ENCODE peak calls at places on chromosomes 2 and 18, in seven cellular contexts. W is HCT116, Y is HepG2, I is H1, K is K562, A is SK-N-SH, T is GM12878. B is an unnamed sample.

GRCh38 chr2:218332920-218333645 is 23.6 kb upstream of the CATIP start:
- DNase-seq in W (no peak), Y (no peak), I (no peak), K (peak; percentile 91), A (no peak), T (no peak), B (no peak)

GRCh38 chr2:68974251-68974650 is at the start of gene GKN1:
- DNase-seq in W (no peak), Y (no peak), I (no peak), K (no peak), A (no peak), T (no peak), B (no peak)

GRCh38 chr2:240917684-240918257 is 11.6 kb downstream of the CROCC2 start:
- DNase-seq in W (no peak), Y (no peak), I (no peak), K (no peak), A (peak; percentile 73), T (no peak), B (no peak)

GRCh38 chr2:48406950-48407349 is 123.0 kb upstream of the STON1 start:
- DNase-seq in W (no peak), Y (peak; percentile 19), I (no peak), K (no peak), A (no peak), T (no peak), B (no peak)

GRCh38 chr2:58479557-58480120 is 238.5 kb upstream of the FANCL start:
- DNase-seq in W (no peak), Y (no peak), I (peak; percentile 19), K (no peak), A (no peak), T (no peak), B (no peak)

GRCh38 chr2:220455389-220455788 is 828.0 kb downstream of the SLC4A3 start:
- DNase-seq in W (no peak), Y (no peak), I (no peak), K (no peak), A (no peak), T (no peak), B (no peak)

GRCh38 chr2:174335605-174336402 is 1.1 kb downstream of the SP9 start:
- DNase-seq in W (no peak), Y (no peak), I (no peak), K (peak; percentile 52), A (peak; percentile 72), T (no peak), B (no peak)

GRCh38 chr2:79876430-79876829 is 363.6 kb downstream of the CTNNA2 start:
- DNase-seq in W (no peak), Y (peak; percentile 15), I (no peak), K (no peak), A (peak; percentile 66), T (no peak), B (peak; percentile 35)

GRCh38 chr2:55885129-55885943 is 38.2 kb downstream of the EFEMP1 start:
- DNase-seq in W (peak; percentile 24), Y (no peak), I (no peak), K (no peak), A (no peak), T (no peak), B (no peak)

GRCh38 chr18:9380571-9381390 is 46.2 kb downstream of the TWSG1 start:
- DNase-seq in W (no peak), Y (no peak), I (no peak), K (no peak), A (no peak), T (no peak), B (no peak)

GRCh38 chr18:74171910-74172606 is 23.7 kb downstream of the TIMM21 start:
- DNase-seq in W (no peak), Y (no peak), I (no peak), K (no peak), A (no peak), T (no peak), B (no peak)

GRCh38 chr2:240024766-240025165 is 376 bp downstream of the NDUFA10 start:
- DNase-seq in W (no peak), Y (peak; percentile 45), I (no peak), K (peak; percentile 33), A (no peak), T (no peak), B (no peak)

GRCh38 chr2:28664120-28664842 is 87.3 kb upstream of the PPP1CB start:
- DNase-seq in W (no peak), Y (peak; percentile 58), I (no peak), K (no peak), A (peak; percentile 80), T (no peak), B (peak; percentile 18)

GRCh38 chr2:216849987-216850386 is 9.9 kb downstream of the TNP1 start:
- DNase-seq in W (no peak), Y (no peak), I (no peak), K (peak; percentile 25), A (no peak), T (no peak), B (no peak)

GRCh38 chr18:46867471-46868170 is 49.7 kb downstream of the PIAS2 start:
- DNase-seq in W (no peak), Y (no peak), I (no peak), K (no peak), A (no peak), T (no peak), B (no peak)

GRCh38 chr2:222319576-222320440 is 21.0 kb upstream of the PAX3 start:
- DNase-seq in W (no peak), Y (no peak), I (no peak), K (no peak), A (peak; percentile 79), T (no peak), B (peak; percentile 26)

GRCh38 chr2:116366212-116366611 is 1448.3 kb upstream of the DDX18 start:
- DNase-seq in W (no peak), Y (no peak), I (no peak), K (no peak), A (no peak), T (no peak), B (no peak)

GRCh38 chr2:45170976-45171514 is 161.8 kb upstream of the SIX2 start:
- DNase-seq in W (no peak), Y (no peak), I (no peak), K (no peak), A (no peak), T (no peak), B (no peak)

GRCh38 chr2:63819765-63820717 is 21.7 kb upstream of the UGP2 start:
- DNase-seq in W (no peak), Y (peak; percentile 92), I (no peak), K (no peak), A (no peak), T (no peak), B (no peak)

DNA sequence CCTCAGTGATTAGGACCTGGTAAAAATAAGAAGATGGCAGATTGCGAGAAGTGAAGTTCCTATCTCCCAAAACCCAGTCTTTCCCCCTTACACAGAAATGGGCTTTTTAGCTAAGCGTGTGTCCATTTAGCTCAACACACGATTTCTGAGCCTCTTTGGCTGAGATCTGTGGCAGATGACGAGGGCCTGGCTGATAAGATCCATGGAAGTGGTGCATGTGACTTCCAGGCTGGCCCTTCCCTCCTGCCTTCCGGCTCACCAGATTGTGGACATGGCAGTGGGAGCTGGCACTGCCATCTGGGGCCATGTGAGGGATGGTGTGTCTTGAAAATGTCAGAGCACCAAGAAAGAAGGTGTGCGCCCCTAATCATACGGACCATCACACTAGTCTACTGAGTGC is 41.0 kb upstream of the ZFP36L2 start:
- DNase-seq in W (no peak), Y (no peak), I (no peak), K (no peak), A (peak; percentile 85), T (no peak), B (no peak)
- TF ChIP-seq JUND in W (no peak), Y (no peak), I (no peak), K (no peak), A (no peak), T (no peak), B (no peak)

GRCh38 chr2:61769093-61769675 is 84.7 kb downstream of the FAM161A start:
- DNase-seq in W (no peak), Y (no peak), I (no peak), K (no peak), A (no peak), T (no peak), B (no peak)

GRCh38 chr2:61775956-61776570 is 77.8 kb downstream of the FAM161A start:
- DNase-seq in W (no peak), Y (no peak), I (no peak), K (no peak), A (no peak), T (peak; percentile 65), B (no peak)

GRCh38 chr2:61770298-61770697 is 83.6 kb downstream of the FAM161A start:
- DNase-seq in W (no peak), Y (no peak), I (no peak), K (no peak), A (no peak), T (no peak), B (no peak)

GRCh38 chr2:61770746-61771145 is 83.1 kb downstream of the FAM161A start:
- DNase-seq in W (peak; percentile 40), Y (no peak), I (no peak), K (no peak), A (no peak), T (no peak), B (no peak)

GRCh38 chr2:61771904-61772845 is 81.7 kb downstream of the FAM161A start:
- DNase-seq in W (no peak), Y (no peak), I (no peak), K (no peak), A (no peak), T (no peak), B (no peak)
- TF ChIP-seq JUND in W (no peak), Y (no peak), I (no peak), K (no peak), A (no peak), T (no peak), B (no peak)

DNA sequence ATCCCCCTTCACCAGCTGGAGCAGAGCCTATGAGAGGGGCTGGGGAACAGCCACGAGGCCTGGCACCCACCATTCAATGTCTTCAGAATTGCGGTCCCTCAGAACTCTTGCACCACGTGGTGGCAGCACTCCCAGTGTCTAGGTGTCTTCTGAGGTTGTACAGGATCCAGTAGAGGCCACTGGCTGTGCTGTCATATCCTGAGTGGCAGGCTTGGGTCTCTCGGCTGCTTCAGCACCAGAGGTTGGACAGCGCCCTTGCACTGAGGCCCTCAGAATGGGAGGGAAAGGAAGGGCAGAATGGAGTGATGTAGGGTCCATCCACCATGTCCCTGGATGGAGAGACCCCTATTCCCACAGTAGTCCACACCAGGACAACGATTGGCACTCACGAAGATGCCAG is 112.0 kb upstream of the TEKT4 start:
- DNase-seq in W (peak; percentile 23), Y (peak; percentile 44), I (no peak), K (peak; percentile 25), A (no peak), T (no peak), B (peak; percentile 37)
- TF ChIP-seq JUND in W (no peak), Y (no peak), I (no peak), K (no peak), A (no peak), T (no peak), B (no peak)

GRCh38 chr2:72927066-72927465 is 9.7 kb downstream of the EMX1 start:
- DNase-seq in W (no peak), Y (no peak), I (no peak), K (no peak), A (no peak), T (no peak), B (no peak)

GRCh38 chr2:72924353-72925240 is 7.3 kb downstream of the EMX1 start:
- DNase-seq in W (no peak), Y (no peak), I (no peak), K (no peak), A (peak; percentile 60), T (no peak), B (no peak)

GRCh38 chr2:72923833-72924352 is 6.6 kb downstream of the EMX1 start:
- DNase-seq in W (no peak), Y (no peak), I (no peak), K (no peak), A (peak; percentile 47), T (no peak), B (no peak)

GRCh38 chr2:72926368-72926767 is 9.0 kb downstream of the EMX1 start:
- DNase-seq in W (no peak), Y (no peak), I (no peak), K (no peak), A (no peak), T (no peak), B (no peak)

GRCh38 chr2:72925328-72925943 is 8.1 kb downstream of the EMX1 start:
- DNase-seq in W (no peak), Y (no peak), I (no peak), K (no peak), A (peak; percentile 51), T (no peak), B (no peak)
- TF ChIP-seq JUND in W (no peak), Y (no peak), I (no peak), K (no peak), A (no peak), T (no peak), B (no peak)